ENCODE peak calls at places on chromosomes 1 and 21, in eight cellular contexts. L is psoas muscle; N is IMR-90; M is CD8-positive, alpha-beta T cell; F is upper lobe of right lung; O is tibial artery; Z is naive thymus-derived CD4-positive, alpha-beta T cell; V is CD8-positive, alpha-beta memory T cell. C is an unnamed sample. For H3K9me3, the result is how much of the 10 kb centered on the place peaks cover.

GRCh38 chr1:168755800-168756418 is 26.9 kb upstream of the DPT start:
- DNase-seq in N (no peak), F (no peak), O (no peak), L (no peak), M (no peak), Z (no peak), V (no peak), C (no peak)

GRCh38 chr1:192639607-192640368 is 3.8 kb downstream of the RGS13 start:
- DNase-seq in F (no peak), L (no peak), V (no peak), M (no peak), O (no peak), N (peak), Z (no peak), C (no peak)

GRCh38 chr1:69230223-69230622 is 337.5 kb upstream of the LRRC7 start:
- DNase-seq in Z (no peak), F (no peak), M (no peak), V (no peak), N (no peak), O (no peak), L (no peak), C (no peak)

GRCh38 chr1:15188678-15189077 is 35.1 kb downstream of the TMEM51 start:
- DNase-seq in V (no peak), F (peak), N (peak), O (no peak), L (no peak), Z (no peak), M (no peak), C (no peak)

GRCh38 chr1:208829601-208830000 is 585.4 kb upstream of the PLXNA2 start:
- DNase-seq in F (no peak), Z (no peak), V (no peak), N (no peak), M (no peak), O (no peak), L (no peak), C (no peak)

GRCh38 chr1:13730751-13731482 is 30.9 kb downstream of the PRDM2 start:
- DNase-seq in O (peak), V (peak), Z (peak), F (peak), M (peak), N (peak), L (peak), C (peak)

GRCh38 chr1:8421721-8422120 is 103.8 kb downstream of the SLC45A1 start:
- DNase-seq in N (peak), O (peak), F (no peak), L (peak), V (no peak), Z (no peak), M (no peak), C (no peak)

GRCh38 chr21:38476385-38476784 is 21.9 kb downstream of the ERG start:
- DNase-seq in N (no peak), V (no peak), Z (no peak), L (no peak), M (no peak), O (no peak), F (no peak), C (no peak)

GRCh38 chr1:94901841-94902240 is 25.1 kb downstream of the CNN3 start:
- DNase-seq in O (no peak), V (no peak), N (no peak), M (no peak), L (no peak), Z (no peak), F (no peak), C (no peak)

DNA sequence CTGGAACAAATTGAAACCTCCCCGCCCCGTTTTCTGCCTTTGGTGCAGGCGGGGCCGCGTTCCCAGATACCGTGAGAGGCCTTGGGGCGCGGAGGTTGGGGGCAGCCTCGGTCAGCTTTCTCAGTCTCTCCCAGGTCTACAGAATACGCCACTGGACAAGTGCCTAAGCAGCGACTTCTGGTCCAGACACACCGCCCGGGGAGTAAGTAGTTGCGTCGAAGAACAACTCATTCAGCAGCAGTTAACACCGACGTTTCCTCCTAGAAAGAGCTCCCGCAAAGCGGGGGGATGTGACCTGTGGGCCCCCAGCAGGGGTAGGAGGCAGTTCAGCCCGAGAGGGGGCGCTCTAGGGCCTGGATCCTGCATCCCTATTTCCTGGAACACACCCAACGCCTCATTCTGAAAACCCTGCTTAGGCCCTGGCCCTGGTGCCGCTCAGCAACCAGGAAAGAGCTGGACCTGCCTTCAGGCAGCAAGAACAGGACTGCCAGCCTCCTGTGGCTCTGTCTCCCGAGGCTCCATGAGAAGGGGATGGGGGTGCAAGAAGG is 6.5 kb upstream of the BARHL2 start:
- DNase-seq in L (no peak), Z (no peak), O (no peak), F (no peak), N (no peak), M (no peak), V (no peak), C (no peak)
- H3K9me3 ChIP-seq in L (under half), Z (under half), O (under half), F (under half), N (under half), M (under half), V (under half), C (under half)

DNA sequence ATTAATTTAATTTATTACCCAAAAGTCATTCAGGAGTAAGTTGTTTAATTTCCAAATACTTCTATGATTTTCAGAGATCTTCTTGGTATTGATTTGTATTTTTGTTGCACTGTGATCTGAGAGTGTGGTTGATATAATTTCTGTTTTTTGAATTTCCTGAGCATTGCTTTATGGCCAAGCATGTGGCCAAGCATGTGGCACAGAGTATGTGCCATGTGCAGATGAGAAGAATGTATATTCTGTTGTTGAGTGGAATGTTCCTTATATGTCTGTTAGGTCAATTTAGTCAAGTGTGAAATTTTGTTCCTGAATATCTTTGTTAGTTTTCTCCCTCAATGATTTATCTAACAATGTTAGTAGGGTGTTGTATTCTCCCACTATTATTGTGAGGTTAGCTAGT is 25.3 kb upstream of the IFI16 start:
- DNase-seq in O (no peak), V (no peak), N (no peak), F (no peak), Z (no peak), M (no peak), L (no peak), C (no peak)
- H3K9me3 ChIP-seq in O (under half), V (under half), N (under half), F (under half), Z (under half), M (under half), L (under half), C (under half)

GRCh38 chr1:230113230-230113604 is 46.2 kb downstream of the GALNT2 start:
- DNase-seq in V (no peak), M (no peak), N (no peak), L (peak), O (no peak), Z (no peak), F (no peak), C (no peak)

GRCh38 chr1:230113605-230114241 is 46.7 kb downstream of the GALNT2 start:
- DNase-seq in M (no peak), V (no peak), L (peak), Z (no peak), F (no peak), N (peak), O (peak), C (no peak)

GRCh38 chr1:230110971-230111370 is 43.9 kb downstream of the GALNT2 start:
- DNase-seq in O (no peak), F (no peak), V (no peak), L (no peak), N (no peak), Z (no peak), M (no peak), C (no peak)

GRCh38 chr1:230112782-230113181 is 45.7 kb downstream of the GALNT2 start:
- DNase-seq in V (no peak), M (no peak), N (no peak), O (no peak), F (no peak), L (peak), Z (no peak), C (no peak)

GRCh38 chr1:230112131-230112701 is 45.2 kb downstream of the GALNT2 start:
- DNase-seq in V (no peak), O (no peak), L (peak), Z (no peak), F (no peak), M (no peak), N (peak), C (no peak)
- H3K9me3 ChIP-seq in V (under half), O (under half), L (under half), Z (under half), F (under half), M (under half), N (under half), C (under half)

GRCh38 chr21:27643326-27643725 is 676.4 kb upstream of the ADAMTS5 start:
- DNase-seq in N (no peak), V (no peak), O (no peak), L (no peak), M (no peak), Z (no peak), F (no peak), C (no peak)

GRCh38 chr21:27647921-27648320 is 681.0 kb upstream of the ADAMTS5 start:
- DNase-seq in M (no peak), Z (no peak), O (no peak), V (no peak), F (no peak), N (no peak), L (no peak), C (no peak)

GRCh38 chr21:27646691-27647090 is 679.8 kb upstream of the ADAMTS5 start:
- DNase-seq in L (no peak), F (no peak), N (no peak), Z (no peak), V (no peak), M (no peak), O (no peak), C (no peak)

GRCh38 chr21:27647401-27647800 is 680.5 kb upstream of the ADAMTS5 start:
- DNase-seq in V (no peak), N (no peak), Z (no peak), M (no peak), O (no peak), F (no peak), L (no peak), C (no peak)

DNA sequence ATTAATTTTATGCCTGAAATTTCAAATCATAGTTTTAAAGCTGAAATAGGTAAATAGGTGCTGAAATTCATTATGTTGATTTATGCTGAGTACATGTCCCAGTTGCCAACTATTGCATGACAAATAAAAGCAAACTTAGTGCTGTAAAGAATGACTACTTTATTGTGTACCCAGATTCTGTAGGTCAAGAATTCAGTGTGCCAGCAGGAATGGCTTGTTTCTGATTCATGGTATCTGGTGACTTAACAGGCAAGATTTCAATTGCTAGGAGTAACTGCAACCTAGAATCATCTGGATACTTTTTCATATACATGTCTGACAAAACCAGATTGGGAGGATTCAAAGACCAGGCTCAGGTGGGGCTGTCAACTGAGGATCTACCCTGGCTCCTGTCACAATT is 678.4 kb upstream of the ADAMTS5 start:
- DNase-seq in N (peak), V (no peak), O (no peak), L (no peak), Z (no peak), F (no peak), M (no peak), C (no peak)
- H3K9me3 ChIP-seq in N (under half), V (under half), O (under half), L (under half), Z (under half), F (under half), M (under half), C (under half)

GRCh38 chr1:93411000-93411399 is 36.9 kb upstream of the FNBP1L start:
- DNase-seq in Z (no peak), L (no peak), V (no peak), O (no peak), F (no peak), N (no peak), M (no peak), C (no peak)
- H3K9me3 ChIP-seq in Z (under half), L (under half), V (under half), O (under half), F (under half), N (under half), M (under half), C (under half)

DNA sequence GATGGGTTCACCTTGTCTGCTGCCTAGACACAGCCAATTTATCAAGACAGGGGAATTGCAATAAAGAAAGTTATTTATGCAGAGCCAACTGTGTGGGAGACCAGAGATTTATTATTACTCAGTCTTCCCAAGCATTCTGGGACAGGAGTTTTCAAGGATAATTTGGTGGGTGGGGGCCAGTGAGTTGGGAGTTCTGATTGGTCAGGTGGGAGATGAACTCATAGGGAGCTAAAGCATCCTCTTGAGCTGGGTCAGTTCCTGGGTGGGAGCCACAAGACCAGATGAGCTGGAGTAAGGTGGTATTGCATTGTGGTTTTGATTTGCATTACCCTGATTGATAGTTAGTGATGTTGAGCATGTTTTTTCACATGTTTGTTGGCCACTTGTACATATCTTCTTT is 86.1 kb downstream of the PRKAB2 start:
- DNase-seq in L (no peak), N (no peak), M (no peak), F (no peak), O (no peak), V (no peak), Z (no peak), C (no peak)
- H3K9me3 ChIP-seq in L (under half), N (under half), M (under half), F (under half), O (under half), V (under half), Z (under half), C (under half)

GRCh38 chr1:82777240-82777639 is 976.5 kb downstream of the ADGRL2 start:
- DNase-seq in Z (no peak), V (no peak), M (no peak), N (no peak), F (no peak), L (peak), O (no peak), C (no peak)

GRCh38 chr1:82788038-82788437 is 987.3 kb downstream of the ADGRL2 start:
- DNase-seq in F (no peak), L (no peak), M (no peak), N (no peak), V (no peak), Z (no peak), O (no peak), C (no peak)

GRCh38 chr1:82783025-82783424 is 982.3 kb downstream of the ADGRL2 start:
- DNase-seq in L (no peak), V (no peak), Z (no peak), F (no peak), M (no peak), O (no peak), N (no peak), C (no peak)

GRCh38 chr1:82778612-82779011 is 977.9 kb downstream of the ADGRL2 start:
- DNase-seq in O (no peak), F (no peak), V (no peak), N (no peak), L (no peak), M (no peak), Z (no peak), C (no peak)

DNA sequence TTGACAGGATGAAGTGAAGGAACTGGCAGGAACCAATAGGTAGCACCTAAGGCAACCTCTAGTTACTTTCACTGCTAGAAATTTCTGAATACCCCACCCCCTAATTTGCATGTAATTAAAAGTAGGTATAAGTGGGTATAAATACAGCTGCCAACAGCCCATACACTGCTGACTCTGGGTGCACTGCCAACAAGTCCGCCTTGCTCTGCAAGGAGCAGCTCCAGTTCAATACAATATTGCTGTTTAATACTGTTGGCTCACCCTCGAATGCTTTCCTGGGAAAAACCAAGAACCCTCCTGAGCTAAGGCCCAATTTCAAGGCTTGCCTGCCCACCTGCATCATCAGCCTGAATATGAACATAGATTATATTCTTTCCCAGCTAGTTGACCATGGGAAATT is 981.9 kb downstream of the ADGRL2 start:
- DNase-seq in L (no peak), N (no peak), V (no peak), O (no peak), M (no peak), Z (no peak), F (no peak), C (no peak)
- H3K9me3 ChIP-seq in L (under half), N (under half), V (under half), O (under half), M (under half), Z (under half), F (under half), C (under half)

GRCh38 chr1:238830036-238830611 is 556.2 kb upstream of the CHRM3 start:
- DNase-seq in F (no peak), Z (no peak), L (no peak), M (no peak), O (no peak), N (no peak), V (no peak), C (no peak)

GRCh38 chr1:238833919-238834318 is 552.4 kb upstream of the CHRM3 start:
- DNase-seq in Z (no peak), O (no peak), N (no peak), L (no peak), M (no peak), F (no peak), V (no peak), C (no peak)

GRCh38 chr1:238832106-238832505 is 554.3 kb upstream of the CHRM3 start:
- DNase-seq in V (no peak), O (no peak), M (no peak), F (no peak), Z (no peak), L (no peak), N (no peak), C (no peak)
- H3K9me3 ChIP-seq in V (under half), O (under half), M (under half), F (under half), Z (under half), L (under half), N (under half), C (under half)

DNA sequence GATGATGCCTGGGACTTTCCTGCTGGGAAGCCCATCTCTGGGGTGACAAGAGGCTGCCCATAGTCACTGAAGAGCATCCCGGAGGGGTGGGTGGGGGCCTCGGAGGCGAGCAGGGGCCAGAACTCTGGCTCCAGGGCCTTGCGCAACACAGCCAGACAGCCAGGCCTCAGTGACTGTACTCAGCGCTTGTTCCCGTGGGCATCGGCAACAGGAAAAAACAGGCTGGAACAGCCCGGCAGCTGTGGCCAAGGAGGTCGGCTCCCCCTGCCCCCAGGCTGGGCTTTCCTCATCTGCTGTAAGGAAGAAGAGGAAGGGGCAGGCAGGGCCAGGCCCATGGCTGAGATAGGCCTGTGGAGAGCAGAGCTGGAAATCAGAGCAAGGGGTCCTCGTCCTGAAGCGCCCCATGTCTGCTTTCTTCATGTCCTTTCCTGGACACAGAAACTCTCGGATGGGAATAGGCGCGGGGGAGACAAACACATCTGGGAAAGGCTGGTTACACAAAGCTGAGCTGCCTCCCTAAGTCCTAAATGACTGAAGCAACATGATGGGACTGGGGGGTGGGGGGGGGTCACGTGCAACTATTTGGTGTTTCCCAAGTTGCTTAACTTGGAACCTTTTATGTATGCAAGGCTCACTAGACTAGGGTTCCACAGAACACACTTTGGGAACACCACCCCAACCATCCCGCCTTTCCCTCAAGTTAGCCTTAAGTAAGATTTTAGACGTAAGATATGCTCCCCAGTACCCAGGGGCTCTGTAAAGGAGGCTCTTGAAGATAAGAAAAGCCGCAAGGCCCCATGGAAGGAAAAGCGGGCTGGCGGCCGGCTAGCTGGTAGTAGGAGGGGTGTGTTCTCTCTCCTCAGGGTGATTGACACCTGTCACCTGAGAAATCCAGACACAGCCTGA is 30.7 kb downstream of the HSPG2 start:
- DNase-seq in N (peak), V (no peak), F (peak), O (peak), L (peak), Z (no peak), M (no peak), C (no peak)
- H3K9me3 ChIP-seq in N (under half), V (under half), F (under half), O (under half), L (under half), Z (under half), M (under half), C (under half)

C was measured in esophagus squamous epithelium.